ENCODE peak calls at places on chromosomes 12 and 14, in six cellular contexts. One of them, this sample, is unnamed.

GRCh38 chr12:124524231-124524925 is 43.0 kb downstream of the NCOR2 start:
- DNase-seq in anterior cingulate cortex: no peak
- DNase-seq in kidney glomerular epithelial cell: peak
- DNase-seq in MV-4-11: no peak
- DNase-seq in NAMALWA: no peak
- DNase-seq in keratinocyte: no peak
- DNase-seq in this sample: no peak

GRCh38 chr12:32285484-32285883 is 113.9 kb upstream of the FGD4 start:
- DNase-seq in anterior cingulate cortex: no peak
- DNase-seq in kidney glomerular epithelial cell: no peak
- DNase-seq in MV-4-11: no peak
- DNase-seq in NAMALWA: no peak
- DNase-seq in keratinocyte: no peak
- DNase-seq in this sample: peak

GRCh38 chr14:72692678-72693077 is 201.2 kb downstream of the DPF3 start:
- DNase-seq in anterior cingulate cortex: no peak
- DNase-seq in kidney glomerular epithelial cell: no peak
- DNase-seq in MV-4-11: peak
- DNase-seq in NAMALWA: no peak
- DNase-seq in keratinocyte: no peak
- DNase-seq in this sample: peak

GRCh38 chr14:105919458-105920150 is 393.2 kb downstream of the TMEM121 start:
- DNase-seq in anterior cingulate cortex: no peak
- DNase-seq in kidney glomerular epithelial cell: no peak
- DNase-seq in MV-4-11: no peak
- DNase-seq in NAMALWA: no peak
- DNase-seq in keratinocyte: no peak
- DNase-seq in this sample: no peak

GRCh38 chr12:5023842-5024241 is 19.8 kb upstream of the KCNA5 start:
- DNase-seq in anterior cingulate cortex: no peak
- DNase-seq in kidney glomerular epithelial cell: no peak
- DNase-seq in MV-4-11: no peak
- DNase-seq in NAMALWA: no peak
- DNase-seq in keratinocyte: no peak
- DNase-seq in this sample: no peak

GRCh38 chr12:26723379-26724308 is 109.3 kb downstream of the ITPR2 start:
- DNase-seq in anterior cingulate cortex: no peak
- DNase-seq in kidney glomerular epithelial cell: peak
- DNase-seq in MV-4-11: no peak
- DNase-seq in NAMALWA: peak
- DNase-seq in keratinocyte: no peak
- DNase-seq in this sample: no peak

GRCh38 chr14:68444449-68445168 is 348.3 kb downstream of the ZFP36L1 start:
- DNase-seq in anterior cingulate cortex: no peak
- DNase-seq in kidney glomerular epithelial cell: no peak
- DNase-seq in MV-4-11: peak
- DNase-seq in NAMALWA: no peak
- DNase-seq in keratinocyte: no peak
- DNase-seq in this sample: no peak

GRCh38 chr12:13851828-13852227 is 129.6 kb downstream of the GRIN2B start:
- DNase-seq in anterior cingulate cortex: no peak
- DNase-seq in kidney glomerular epithelial cell: no peak
- DNase-seq in MV-4-11: no peak
- DNase-seq in NAMALWA: no peak
- DNase-seq in keratinocyte: no peak
- DNase-seq in this sample: peak

GRCh38 chr14:76695263-76695920 is 65.9 kb upstream of the VASH1 start:
- DNase-seq in anterior cingulate cortex: no peak
- DNase-seq in kidney glomerular epithelial cell: no peak
- DNase-seq in MV-4-11: no peak
- DNase-seq in NAMALWA: no peak
- DNase-seq in keratinocyte: no peak
- DNase-seq in this sample: no peak

GRCh38 chr14:73712540-73713141 is 1.5 kb downstream of the PNMA1 start:
- DNase-seq in anterior cingulate cortex: no peak
- DNase-seq in kidney glomerular epithelial cell: no peak
- DNase-seq in MV-4-11: peak
- DNase-seq in NAMALWA: peak
- DNase-seq in keratinocyte: no peak
- DNase-seq in this sample: no peak

GRCh38 chr14:95463173-95463901 is 53.1 kb downstream of the SYNE3 start:
- DNase-seq in anterior cingulate cortex: no peak
- DNase-seq in kidney glomerular epithelial cell: no peak
- DNase-seq in MV-4-11: no peak
- DNase-seq in NAMALWA: peak
- DNase-seq in keratinocyte: no peak
- DNase-seq in this sample: no peak

GRCh38 chr12:67853204-67853603 is 136.0 kb upstream of the IFNG-AS1 start:
- DNase-seq in anterior cingulate cortex: no peak
- DNase-seq in kidney glomerular epithelial cell: no peak
- DNase-seq in MV-4-11: no peak
- DNase-seq in NAMALWA: no peak
- DNase-seq in keratinocyte: no peak
- DNase-seq in this sample: no peak

GRCh38 chr12:11716794-11717532 is 67.5 kb downstream of the ETV6 start:
- DNase-seq in anterior cingulate cortex: no peak
- DNase-seq in kidney glomerular epithelial cell: no peak
- DNase-seq in MV-4-11: peak
- DNase-seq in NAMALWA: no peak
- DNase-seq in keratinocyte: no peak
- DNase-seq in this sample: no peak

GRCh38 chr14:90846511-90846910 is 30.3 kb upstream of the TTC7B start:
- DNase-seq in anterior cingulate cortex: no peak
- DNase-seq in kidney glomerular epithelial cell: no peak
- DNase-seq in MV-4-11: peak
- DNase-seq in NAMALWA: no peak
- DNase-seq in keratinocyte: peak
- DNase-seq in this sample: no peak

GRCh38 chr14:103031566-103031911 is 25.8 kb downstream of the CDC42BPB start:
- DNase-seq in anterior cingulate cortex: no peak
- DNase-seq in kidney glomerular epithelial cell: no peak
- DNase-seq in MV-4-11: no peak
- DNase-seq in NAMALWA: no peak
- DNase-seq in keratinocyte: no peak
- DNase-seq in this sample: no peak